ENCODE peak calls at places on chromosomes 7 and 10, in five cellular contexts. N is HepG2, W is K562, A is GM12878, I is H1. D is an unnamed sample.

GRCh38 chr7:151277631-151278030 is 29.1 kb upstream of the SMARCD3 start:
- DNase-seq in A (no peak), W (no peak), N (no peak), I (no peak), D (no peak)

GRCh38 chr7:66602159-66602558 is 26.5 kb upstream of the KCTD7 start:
- DNase-seq in A (no peak), N (no peak), I (no peak), W (no peak), D (no peak)

GRCh38 chr7:44275829-44276570 is 49.4 kb downstream of the CAMK2B start:
- DNase-seq in W (peak), I (peak), A (no peak), N (no peak), D (peak)

GRCh38 chr10:70664702-70665195 is 7.6 kb upstream of the ADAMTS14 start:
- DNase-seq in A (no peak), W (peak), I (no peak), N (peak), D (no peak)

GRCh38 chr7:16531682-16532081 is 5.1 kb downstream of the LRRC72 start:
- DNase-seq in A (no peak), W (no peak), N (no peak), I (no peak), D (no peak)

GRCh38 chr10:8722835-8723234 is 668.3 kb downstream of the GATA3 start:
- DNase-seq in W (no peak), I (no peak), N (no peak), A (no peak), D (no peak)

GRCh38 chr10:43648083-43648391 is 644 bp downstream of the ZNF32 start:
- DNase-seq in A (no peak), N (no peak), W (no peak), I (no peak), D (no peak)

GRCh38 chr7:47477191-47478016 is 104.5 kb downstream of the TNS3 start:
- DNase-seq in N (no peak), W (no peak), I (no peak), A (no peak), D (no peak)

GRCh38 chr10:22148956-22149355 is 68.9 kb downstream of the EBLN1 start:
- DNase-seq in A (no peak), W (no peak), I (no peak), N (no peak), D (no peak)

GRCh38 chr7:41696323-41696916 is 6.5 kb downstream of the INHBA start:
- DNase-seq in I (peak), N (peak), W (peak), A (no peak), D (peak)

GRCh38 chr10:2575460-2575859 is 491.9 kb upstream of the PFKP start:
- DNase-seq in W (no peak), N (no peak), A (no peak), I (peak), D (peak)

DNA sequence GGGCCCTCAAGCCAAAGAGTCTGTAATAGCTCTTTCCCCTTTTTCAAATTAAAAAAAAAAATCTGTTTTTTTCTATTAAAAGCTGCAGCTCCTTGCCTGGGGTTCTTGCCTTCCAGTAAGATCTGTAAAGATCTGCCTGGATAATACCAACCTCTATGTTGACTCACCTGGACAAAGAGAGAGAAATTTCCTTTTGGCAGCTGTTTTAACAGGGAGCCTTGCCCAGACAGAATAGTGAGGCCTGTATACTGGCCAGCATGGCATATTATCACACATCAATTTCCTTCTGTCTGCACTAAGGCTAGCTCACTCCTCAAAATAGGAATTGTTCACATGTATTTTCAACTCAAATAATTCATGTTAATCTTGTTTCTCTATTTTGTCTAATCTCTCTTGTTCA is 104.6 kb upstream of the LRGUK start:
- DNase-seq in W (no peak), A (no peak), N (no peak), I (no peak), D (no peak)
- TF ChIP-seq ATF2 in W (no peak), A (no peak), N (no peak), I (no peak), D (no peak)

DNA sequence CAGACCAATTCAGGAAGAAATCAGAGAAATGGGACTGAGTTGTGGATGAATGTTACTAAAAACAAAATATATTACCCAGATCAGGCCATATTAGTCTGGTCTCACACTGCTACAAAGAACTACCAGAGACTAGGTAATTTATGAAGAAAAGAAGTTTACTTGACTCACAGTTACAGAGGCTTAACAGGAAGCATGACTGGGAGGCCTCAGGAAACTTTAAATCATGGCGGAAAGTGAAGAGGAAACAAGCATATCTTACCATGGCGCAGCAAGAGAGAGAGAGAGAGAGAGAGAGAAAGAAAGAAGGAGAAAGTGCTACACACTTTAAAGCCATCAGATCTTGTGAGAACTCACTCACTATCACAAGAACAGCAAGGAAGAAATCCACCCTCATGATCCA is 636.8 kb upstream of the GRM3 start:
- DNase-seq in W (no peak), N (no peak), I (no peak), A (no peak), D (no peak)
- TF ChIP-seq ATF2 in W (no peak), N (no peak), I (no peak), A (no peak), D (no peak)

DNA sequence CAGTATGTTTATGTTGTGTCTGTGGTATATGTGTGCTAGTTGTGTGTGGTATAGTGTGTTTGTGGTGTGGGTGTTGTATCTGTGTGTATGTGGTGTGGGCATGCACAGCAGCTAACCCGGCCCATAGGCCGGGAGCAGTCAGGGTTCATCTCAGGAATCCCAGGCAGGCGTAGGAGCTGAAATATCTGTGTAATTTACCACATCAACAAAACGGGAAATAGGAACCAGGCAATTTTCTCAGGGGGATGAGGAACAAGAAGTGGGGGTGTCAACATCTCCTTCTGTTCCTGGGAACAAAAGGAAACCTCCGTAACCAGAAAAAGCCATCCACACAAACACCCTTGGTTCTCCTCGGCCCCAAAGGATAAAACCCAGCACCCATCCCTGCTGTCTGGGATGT is 24.5 kb upstream of the ZNF488 start:
- DNase-seq in W (no peak), I (no peak), N (no peak), A (no peak), D (no peak)
- TF ChIP-seq ATF2 in W (no peak), I (no peak), N (no peak), A (no peak), D (no peak)

GRCh38 chr7:24025765-24026164 is 258.2 kb upstream of the NPY start:
- DNase-seq in A (no peak), N (no peak), I (no peak), W (no peak), D (no peak)

GRCh38 chr7:24024276-24024675 is 259.7 kb upstream of the NPY start:
- DNase-seq in I (no peak), A (no peak), W (no peak), N (no peak), D (no peak)

GRCh38 chr7:24024689-24025088 is 259.3 kb upstream of the NPY start:
- DNase-seq in I (no peak), N (no peak), A (no peak), W (no peak), D (no peak)

GRCh38 chr7:24029068-24029467 is 254.9 kb upstream of the NPY start:
- DNase-seq in N (no peak), W (no peak), A (no peak), I (no peak), D (no peak)

GRCh38 chr7:24025094-24025493 is 258.9 kb upstream of the NPY start:
- DNase-seq in W (no peak), N (no peak), I (no peak), A (no peak), D (no peak)
- TF ChIP-seq ATF2 in W (no peak), N (no peak), I (no peak), A (no peak), D (no peak)

GRCh38 chr10:124560377-124560776 is 98.8 kb downstream of the LHPP start:
- DNase-seq in A (no peak), I (no peak), W (no peak), N (no peak), D (no peak)
- TF ChIP-seq ATF2 in A (no peak), I (no peak), W (no peak), N (no peak), D (no peak)

GRCh38 chr7:115276791-115277190 is 354.9 kb downstream of the MDFIC start:
- DNase-seq in A (no peak), I (no peak), N (no peak), W (no peak), D (no peak)

GRCh38 chr7:115267503-115267902 is 345.6 kb downstream of the MDFIC start:
- DNase-seq in N (no peak), W (no peak), A (no peak), I (no peak), D (no peak)

GRCh38 chr7:115269486-115269885 is 347.6 kb downstream of the MDFIC start:
- DNase-seq in I (no peak), N (no peak), A (no peak), W (no peak), D (no peak)

GRCh38 chr7:115271332-115272235 is 349.7 kb downstream of the MDFIC start:
- DNase-seq in W (no peak), A (no peak), N (no peak), I (no peak), D (no peak)
- TF ChIP-seq ATF2 in W (no peak), A (no peak), N (no peak), I (no peak), D (no peak)

GRCh38 chr10:124523886-124524285 is 62.3 kb downstream of the LHPP start:
- DNase-seq in A (no peak), I (no peak), W (no peak), N (no peak), D (no peak)

GRCh38 chr10:124525751-124526600 is 64.4 kb downstream of the LHPP start:
- DNase-seq in I (no peak), N (no peak), W (no peak), A (no peak), D (no peak)

GRCh38 chr10:124523301-124523871 is 61.8 kb downstream of the LHPP start:
- DNase-seq in W (no peak), I (no peak), A (no peak), N (no peak), D (no peak)

GRCh38 chr10:124526621-124527267 is 65.1 kb downstream of the LHPP start:
- DNase-seq in A (no peak), N (no peak), I (no peak), W (no peak), D (no peak)

DNA sequence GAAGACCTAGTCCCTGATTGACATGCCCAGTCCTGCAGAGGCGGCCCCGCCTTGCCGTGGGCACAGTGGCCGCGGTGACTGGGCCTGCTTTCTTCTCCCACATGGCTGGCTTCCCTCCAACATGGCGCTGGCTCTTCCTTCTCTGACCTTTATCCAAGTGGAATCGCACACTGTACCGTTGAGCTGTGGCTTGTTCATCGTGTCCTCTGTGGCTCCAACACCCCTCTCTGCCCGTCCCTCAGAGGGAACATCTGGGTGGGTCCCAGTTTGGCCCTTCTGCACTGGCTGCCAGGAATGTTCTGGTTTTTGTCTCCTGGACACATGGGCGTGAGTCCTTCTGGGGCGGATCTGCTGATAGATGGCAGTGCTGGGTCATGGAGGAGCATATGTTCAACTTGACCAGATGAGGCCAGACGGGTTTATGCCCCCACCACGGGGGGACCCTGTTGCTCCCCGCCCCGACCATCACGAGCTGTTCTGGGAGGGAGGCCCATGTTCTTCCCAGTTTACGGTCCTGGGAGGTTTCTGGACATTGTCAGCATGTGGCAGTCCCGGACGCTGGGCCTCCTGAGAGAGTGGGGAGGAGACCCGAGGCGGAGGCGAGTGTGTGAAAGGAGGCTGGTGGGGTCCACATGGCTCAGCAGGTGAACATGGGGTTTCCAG is 63.5 kb downstream of the LHPP start:
- DNase-seq in W (no peak), A (no peak), N (no peak), I (no peak), D (peak)
- TF ChIP-seq ATF2 in W (no peak), A (no peak), N (no peak), I (no peak), D (no peak)

GRCh38 chr7:27302590-27302989 is 60.0 kb downstream of the EVX1 start:
- DNase-seq in A (no peak), N (no peak), I (no peak), W (no peak), D (no peak)

GRCh38 chr7:27303021-27303420 is 60.4 kb downstream of the EVX1 start:
- DNase-seq in N (no peak), W (no peak), I (no peak), A (no peak), D (no peak)

GRCh38 chr7:27305854-27306253 is 63.3 kb downstream of the EVX1 start:
- DNase-seq in N (no peak), I (no peak), A (no peak), W (no peak), D (no peak)

GRCh38 chr7:27295236-27295635 is 52.6 kb downstream of the EVX1 start:
- DNase-seq in N (no peak), A (no peak), W (no peak), I (no peak), D (no peak)

GRCh38 chr7:27300401-27300800 is 57.8 kb downstream of the EVX1 start:
- DNase-seq in W (no peak), A (no peak), I (no peak), N (no peak), D (no peak)
- TF ChIP-seq ATF2 in W (no peak), A (no peak), I (no peak), N (no peak), D (no peak)

DNA sequence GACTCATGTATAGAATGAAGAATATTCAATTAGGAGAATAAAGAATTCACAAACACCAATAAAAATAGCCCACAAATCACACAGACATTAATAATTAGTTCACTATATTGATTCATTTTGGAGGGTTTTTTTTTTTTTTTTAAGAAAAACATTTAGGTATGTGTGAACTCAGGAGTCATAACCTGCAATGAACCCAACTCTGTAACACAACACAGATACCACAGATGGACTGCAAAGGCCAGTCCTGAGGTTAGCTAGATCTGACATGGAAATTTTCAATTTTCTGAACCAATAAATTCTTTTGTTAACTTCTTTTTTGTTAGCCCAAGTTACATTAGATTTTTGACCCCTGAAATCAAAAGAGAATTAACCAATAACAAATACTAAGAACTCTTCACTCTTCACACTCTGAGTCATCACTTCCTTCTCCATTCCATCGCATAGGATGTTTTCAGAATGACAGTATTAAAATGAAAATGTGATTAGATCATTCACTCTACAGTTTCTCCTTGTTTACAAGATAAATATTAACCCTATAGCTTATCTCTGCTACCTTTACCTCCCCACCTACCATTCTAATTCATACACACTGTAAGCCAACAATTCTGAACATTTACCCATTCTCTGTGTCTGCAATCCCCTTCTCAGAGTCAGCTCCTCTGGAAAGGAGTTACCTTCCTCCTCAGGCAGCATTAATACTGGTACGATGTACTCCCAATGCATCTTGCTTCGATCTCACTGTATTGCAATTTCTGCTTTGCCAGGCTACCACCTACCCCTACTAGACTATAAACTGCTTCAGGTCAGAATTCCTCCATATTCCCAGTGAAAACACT is 141.5 kb downstream of the LRRN3 start:
- DNase-seq in W (no peak), I (no peak), A (no peak), N (peak), D (no peak)
- TF ChIP-seq ATF2 in W (no peak), I (no peak), A (no peak), N (no peak), D (no peak)